ENCODE peak calls at places on chromosomes 1 and 21, in six cellular contexts. W is tibial artery, P is thoracic aorta, K is kidney epithelial cell, I is right atrium auricular region, O is SK-N-SH. E is an unnamed sample.

GRCh38 chr21:34793471-34793870 is 124.7 kb downstream of the CLIC6 start:
- DNase-seq in W (no peak), P (no peak), K (no peak), I (no peak), O (no peak), E (no peak)

GRCh38 chr1:21623411-21623961 is 45.7 kb downstream of the RAP1GAP start:
- DNase-seq in W (no peak), P (no peak), K (no peak), I (no peak), O (peak; percentile 79), E (no peak)

GRCh38 chr21:45973475-45974072 is 8.0 kb upstream of the COL6A1 start:
- DNase-seq in W (peak; percentile 91), P (no peak), K (no peak), I (peak; percentile 91), O (peak; percentile 90), E (no peak)

GRCh38 chr1:157948547-157949152 is 44.8 kb upstream of the KIRREL1 start:
- DNase-seq in W (no peak), P (no peak), K (no peak), I (no peak), O (no peak), E (no peak)

GRCh38 chr1:19764848-19765247 is 34.9 kb downstream of the TMCO4 start:
- DNase-seq in W (no peak), P (no peak), K (peak; percentile 43), I (no peak), O (no peak), E (peak; percentile 37)

GRCh38 chr1:220884109-220884980 is 5.1 kb downstream of the HLX start:
- DNase-seq in W (no peak), P (no peak), K (no peak), I (no peak), O (no peak), E (no peak)

GRCh38 chr1:186629341-186629740 is 50.9 kb downstream of the PTGS2 start:
- DNase-seq in W (no peak), P (no peak), K (no peak), I (no peak), O (no peak), E (no peak)

GRCh38 chr1:92922378-92923035 is 38.8 kb downstream of the DIPK1A start:
- DNase-seq in W (no peak), P (no peak), K (no peak), I (no peak), O (no peak), E (peak; percentile 43)

GRCh38 chr1:176791911-176792310 is 328.9 kb downstream of the PAPPA2 start:
- DNase-seq in W (no peak), P (no peak), K (peak; percentile 42), I (no peak), O (no peak), E (no peak)

GRCh38 chr1:2836333-2836970 is 35.0 kb upstream of the TTC34 start:
- DNase-seq in W (no peak), P (no peak), K (no peak), I (no peak), O (no peak), E (no peak)

GRCh38 chr1:103525607-103526507 is at the start of gene RNPC3:
- DNase-seq in W (peak; percentile 93), P (peak; percentile 59), K (peak; percentile 74), I (peak; percentile 89), O (peak; percentile 82), E (peak; percentile 67)

GRCh38 chr1:39852214-39852791 is 31.0 kb downstream of the TRIT1 start:
- DNase-seq in W (no peak), P (no peak), K (no peak), I (no peak), O (no peak), E (no peak)

GRCh38 chr21:39523398-39523797 is 71.6 kb downstream of the SH3BGR start:
- DNase-seq in W (no peak), P (no peak), K (no peak), I (no peak), O (no peak), E (no peak)

GRCh38 chr1:36034692-36035091 is 49.2 kb upstream of the TEKT2 start:
- DNase-seq in W (no peak), P (no peak), K (peak; percentile 87), I (no peak), O (no peak), E (peak; percentile 11)

GRCh38 chr1:61504305-61504704 is 220.6 kb downstream of the TM2D1 start:
- DNase-seq in W (no peak), P (no peak), K (no peak), I (no peak), O (no peak), E (no peak)

GRCh38 chr1:247291161-247291560 is 35.3 kb downstream of the VN1R5 start:
- DNase-seq in W (peak; percentile 28), P (no peak), K (no peak), I (no peak), O (no peak), E (no peak)

GRCh38 chr1:107430540-107431228 is 289.8 kb downstream of the NTNG1 start:
- DNase-seq in W (no peak), P (no peak), K (peak; percentile 5), I (no peak), O (peak; percentile 12), E (peak; percentile 17)

GRCh38 chr1:233006582-233006981 is 56.2 kb downstream of the NTPCR start:
- DNase-seq in W (no peak), P (no peak), K (no peak), I (peak; percentile 4), O (peak; percentile 55), E (no peak)

GRCh38 chr1:55571767-55572166 is 356.6 kb upstream of the USP24 start:
- DNase-seq in W (no peak), P (no peak), K (no peak), I (no peak), O (no peak), E (no peak)

GRCh38 chr1:168920456-168921094 is 185.9 kb upstream of the ATP1B1 start:
- DNase-seq in W (no peak), P (no peak), K (peak; percentile 9), I (peak; percentile 64), O (no peak), E (no peak)
- H3K4me3 ChIP-seq in W (no peak overlapping the region), P (no peak overlapping the region), K (no peak overlapping the region), I (no peak overlapping the region), O (no peak overlapping the region), E (no peak overlapping the region)

GRCh38 chr1:51311826-51312225 is 18.5 kb downstream of the TTC39A start:
- DNase-seq in W (no peak), P (no peak), K (no peak), I (no peak), O (no peak), E (no peak)

GRCh38 chr1:51313961-51314777 is 16.2 kb downstream of the TTC39A start:
- DNase-seq in W (peak; percentile 56), P (no peak), K (peak; percentile 82), I (no peak), O (no peak), E (peak; percentile 64)

GRCh38 chr1:51312718-51313117 is 17.6 kb downstream of the TTC39A start:
- DNase-seq in W (no peak), P (no peak), K (no peak), I (no peak), O (no peak), E (no peak)

GRCh38 chr1:51314974-51315373 is 15.4 kb downstream of the TTC39A start:
- DNase-seq in W (no peak), P (no peak), K (no peak), I (no peak), O (no peak), E (no peak)

DNA sequence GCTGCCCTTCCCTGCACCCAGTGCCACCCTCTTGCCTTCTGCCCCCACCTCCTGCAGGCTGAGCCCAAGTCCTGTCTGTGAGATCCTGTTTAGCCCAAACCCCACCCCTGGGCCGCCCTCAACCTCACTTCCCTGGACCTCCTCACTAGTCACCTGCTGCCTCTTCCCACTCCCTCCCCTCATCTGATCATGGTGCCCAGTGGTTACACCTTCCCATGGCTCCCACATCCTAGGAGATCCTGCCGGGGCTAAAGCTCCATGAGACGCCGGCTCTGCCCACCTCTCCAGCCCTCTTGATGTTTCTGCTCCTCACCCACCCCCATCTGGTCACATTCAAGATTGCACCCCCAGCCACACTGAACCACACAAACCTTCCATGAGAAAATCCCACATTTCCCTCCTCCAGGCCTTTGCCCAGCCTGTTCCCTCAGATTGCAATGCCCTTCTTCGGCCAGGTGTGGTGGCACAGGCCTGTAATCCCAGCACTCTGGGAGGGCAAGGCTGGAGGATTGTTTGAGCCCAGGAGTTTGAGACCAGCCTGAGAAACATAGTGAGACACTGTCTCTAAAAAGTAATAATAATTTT is 17.0 kb downstream of the TTC39A start:
- DNase-seq in W (no peak), P (no peak), K (no peak), I (no peak), O (peak; percentile 46), E (no peak)
- TF ChIP-seq CTCF in W (peak; percentile 5), P (no peak), K (peak; percentile 29), I (no peak), O (peak; percentile 40), E (no peak)

GRCh38 chr1:212665241-212666115 is 34.2 kb downstream of the BATF3 start:
- DNase-seq in W (peak; percentile 89), P (no peak), K (peak; percentile 32), I (peak; percentile 82), O (peak; percentile 32), E (peak; percentile 28)
- H3K4me3 ChIP-seq in W (peak overlapping the region; percentile 54), P (peak overlapping the region; percentile 79), K (peak overlapping the region; percentile 60), I (peak overlapping the region; percentile 57), O (no peak overlapping the region), E (peak overlapping the region; percentile 77)

GRCh38 chr1:68473060-68473459 is 23.3 kb upstream of the RPE65 start:
- DNase-seq in W (no peak), P (no peak), K (no peak), I (no peak), O (no peak), E (no peak)

GRCh38 chr1:68464891-68465290 is 15.1 kb upstream of the RPE65 start:
- DNase-seq in W (no peak), P (no peak), K (no peak), I (no peak), O (no peak), E (no peak)

DNA sequence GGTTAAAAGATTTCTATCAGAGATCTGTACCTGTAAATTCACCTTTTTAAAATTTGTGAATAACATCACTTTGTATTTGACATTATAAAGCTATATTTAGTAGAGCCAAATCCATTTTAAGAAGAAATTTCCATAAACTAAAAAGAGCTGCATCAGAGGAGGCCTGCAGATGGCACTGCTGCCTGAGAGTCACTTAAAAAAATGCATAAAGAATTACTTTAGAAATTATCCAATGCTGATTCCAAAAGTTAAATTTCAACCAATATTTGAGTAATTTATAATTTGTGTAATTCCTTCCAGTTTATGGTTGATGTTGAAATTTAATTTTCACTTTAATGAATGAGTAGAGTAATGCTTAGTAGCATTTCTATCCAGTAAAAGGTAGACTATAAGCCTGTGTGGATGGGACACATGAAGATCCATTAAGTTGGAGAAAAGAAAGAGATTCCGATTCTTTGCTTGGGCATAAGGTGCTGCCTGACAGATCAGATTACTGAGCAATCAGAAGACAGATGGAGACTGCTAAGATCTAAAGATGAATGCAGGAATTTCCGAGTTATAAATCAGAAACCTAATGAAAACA is 20.7 kb upstream of the RPE65 start:
- DNase-seq in W (no peak), P (no peak), K (no peak), I (no peak), O (no peak), E (no peak)
- TF ChIP-seq CTCF in W (peak; percentile 52), P (peak; percentile 35), K (peak; percentile 76), I (peak; percentile 64), O (peak; percentile 91), E (peak; percentile 72)

E was measured in AG09309.